ENCODE peak calls at places on chromosome 11, in eight cellular contexts. One of them, this sample, is unnamed. For H3K9me3, the result is how much of the 10 kb centered on the place peaks cover.

GRCh38 chr11:1771700-1772099 is 8.0 kb upstream of the CTSD start:
- DNase-seq in HCT116: no peak
- DNase-seq in spleen: peak
- DNase-seq in A549: peak
- DNase-seq in HepG2: no peak
- DNase-seq in IMR-90: peak
- DNase-seq in suprapubic skin: peak
- DNase-seq in tibial nerve: no peak
- DNase-seq in this sample: no peak

GRCh38 chr11:9003573-9004309 is at the start of gene NRIP3:
- DNase-seq in HCT116: no peak
- DNase-seq in spleen: peak
- DNase-seq in A549: peak
- DNase-seq in HepG2: no peak
- DNase-seq in IMR-90: peak
- DNase-seq in suprapubic skin: peak
- DNase-seq in tibial nerve: peak
- DNase-seq in this sample: peak

GRCh38 chr11:113729456-113729855 is 23.3 kb upstream of the TMPRSS5 start:
- DNase-seq in HCT116: no peak
- DNase-seq in spleen: no peak
- DNase-seq in A549: no peak
- DNase-seq in HepG2: no peak
- DNase-seq in IMR-90: peak
- DNase-seq in suprapubic skin: no peak
- DNase-seq in tibial nerve: no peak
- DNase-seq in this sample: no peak

GRCh38 chr11:64007160-64007628 is 21.0 kb downstream of the OTUB1 start:
- DNase-seq in HCT116: no peak
- DNase-seq in spleen: no peak
- DNase-seq in A549: peak
- DNase-seq in HepG2: no peak
- DNase-seq in IMR-90: no peak
- DNase-seq in suprapubic skin: no peak
- DNase-seq in tibial nerve: no peak
- DNase-seq in this sample: no peak

GRCh38 chr11:123033895-123034294 is 28.0 kb downstream of the HSPA8 start:
- DNase-seq in HCT116: no peak
- DNase-seq in spleen: no peak
- DNase-seq in A549: no peak
- DNase-seq in HepG2: no peak
- DNase-seq in IMR-90: no peak
- DNase-seq in suprapubic skin: no peak
- DNase-seq in tibial nerve: no peak
- DNase-seq in this sample: no peak

GRCh38 chr11:8087185-8087584 is 6.2 kb downstream of the TUB start:
- DNase-seq in HCT116: no peak
- DNase-seq in spleen: peak
- DNase-seq in A549: peak
- DNase-seq in HepG2: no peak
- DNase-seq in IMR-90: no peak
- DNase-seq in suprapubic skin: peak
- DNase-seq in tibial nerve: no peak
- DNase-seq in this sample: no peak

GRCh38 chr11:83827940-83828554 is 541.9 kb upstream of the CCDC90B start:
- DNase-seq in HCT116: peak
- DNase-seq in spleen: no peak
- DNase-seq in A549: peak
- DNase-seq in HepG2: peak
- DNase-seq in IMR-90: peak
- DNase-seq in suprapubic skin: no peak
- DNase-seq in tibial nerve: no peak
- DNase-seq in this sample: no peak

GRCh38 chr11:88280673-88281316 is 56.7 kb downstream of the CTSC start:
- DNase-seq in HCT116: no peak
- DNase-seq in spleen: no peak
- DNase-seq in A549: no peak
- DNase-seq in HepG2: no peak
- DNase-seq in IMR-90: no peak
- DNase-seq in suprapubic skin: no peak
- DNase-seq in tibial nerve: no peak
- DNase-seq in this sample: no peak

GRCh38 chr11:66326261-66327111 is 9.6 kb upstream of the CD248 start:
- DNase-seq in HCT116: no peak
- DNase-seq in spleen: no peak
- DNase-seq in A549: no peak
- DNase-seq in HepG2: no peak
- DNase-seq in IMR-90: no peak
- DNase-seq in suprapubic skin: peak
- DNase-seq in tibial nerve: no peak
- DNase-seq in this sample: no peak

GRCh38 chr11:2305862-2306823 is 4.3 kb downstream of the TSPAN32 start:
- DNase-seq in HCT116: no peak
- DNase-seq in spleen: peak
- DNase-seq in A549: no peak
- DNase-seq in HepG2: no peak
- DNase-seq in IMR-90: peak
- DNase-seq in suprapubic skin: no peak
- DNase-seq in tibial nerve: peak
- DNase-seq in this sample: no peak

GRCh38 chr11:67250059-67251043 is 15.9 kb upstream of the GRK2 start:
- DNase-seq in HCT116: no peak
- DNase-seq in spleen: no peak
- DNase-seq in A549: no peak
- DNase-seq in HepG2: no peak
- DNase-seq in IMR-90: no peak
- DNase-seq in suprapubic skin: no peak
- DNase-seq in tibial nerve: no peak
- DNase-seq in this sample: no peak

GRCh38 chr11:111910637-111911562 is 670 bp downstream of the CRYAB start:
- DNase-seq in HCT116: no peak
- DNase-seq in spleen: no peak
- DNase-seq in A549: no peak
- DNase-seq in HepG2: no peak
- DNase-seq in IMR-90: no peak
- DNase-seq in suprapubic skin: no peak
- DNase-seq in tibial nerve: no peak
- DNase-seq in this sample: no peak

GRCh38 chr11:83008581-83008923 is 63.1 kb downstream of the RAB30 start:
- DNase-seq in HCT116: no peak
- DNase-seq in spleen: no peak
- DNase-seq in A549: no peak
- DNase-seq in HepG2: peak
- DNase-seq in IMR-90: peak
- DNase-seq in suprapubic skin: no peak
- DNase-seq in tibial nerve: no peak
- DNase-seq in this sample: no peak

DNA sequence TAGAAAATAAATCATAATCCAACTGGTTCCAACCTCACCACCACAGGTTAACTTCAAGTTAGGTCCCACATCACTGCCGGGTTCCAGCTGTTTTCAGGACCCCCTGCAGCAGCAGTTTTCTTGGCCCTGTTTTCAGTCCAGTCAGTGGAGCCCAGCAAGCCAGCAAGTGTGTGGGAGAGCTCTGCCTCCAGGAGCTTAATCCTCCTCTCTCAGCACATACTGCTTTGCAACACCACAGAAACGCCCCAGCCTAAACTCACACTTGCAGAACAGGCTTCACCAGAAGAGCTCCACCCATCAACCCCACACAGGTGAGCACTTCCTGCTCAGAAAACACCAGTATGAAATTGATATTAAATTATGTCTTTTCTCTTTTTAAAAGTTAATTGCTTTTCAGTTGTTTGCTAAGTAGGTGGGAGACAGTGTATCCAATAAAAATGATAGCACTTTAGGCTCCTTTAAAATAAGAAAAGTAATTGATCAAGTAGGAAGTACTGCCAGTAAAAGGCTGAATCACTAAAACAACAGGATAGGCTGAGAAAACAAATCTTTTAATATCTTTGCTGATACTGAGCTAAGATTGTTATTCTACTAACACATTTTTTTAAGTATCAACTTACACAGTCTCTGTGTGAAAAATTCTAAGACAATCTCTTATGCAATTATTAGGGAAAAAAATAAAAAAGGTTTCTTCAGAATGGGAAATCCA is 81.5 kb upstream of the TP53AIP1 start:
- DNase-seq in HCT116: peak
- DNase-seq in spleen: no peak
- DNase-seq in A549: no peak
- DNase-seq in HepG2: no peak
- DNase-seq in IMR-90: peak
- DNase-seq in suprapubic skin: no peak
- DNase-seq in tibial nerve: no peak
- DNase-seq in this sample: no peak
- H3K27ac ChIP-seq in HCT116: peak
- H3K27ac ChIP-seq in spleen: no peak
- H3K27ac ChIP-seq in A549: no peak
- H3K27ac ChIP-seq in HepG2: no peak
- H3K27ac ChIP-seq in IMR-90: no peak
- H3K27ac ChIP-seq in suprapubic skin: peak
- H3K27ac ChIP-seq in tibial nerve: no peak
- H3K27ac ChIP-seq in this sample: peak

GRCh38 chr11:50080256-50080655 is 47.6 kb downstream of the OR4C45 start:
- DNase-seq in HCT116: no peak
- DNase-seq in spleen: no peak
- DNase-seq in A549: no peak
- DNase-seq in HepG2: no peak
- DNase-seq in IMR-90: no peak
- DNase-seq in suprapubic skin: no peak
- DNase-seq in tibial nerve: no peak
- DNase-seq in this sample: no peak
- H3K9me3 ChIP-seq in HCT116: under half
- H3K9me3 ChIP-seq in spleen: under half
- H3K9me3 ChIP-seq in A549: under half
- H3K9me3 ChIP-seq in HepG2: half or more
- H3K9me3 ChIP-seq in IMR-90: under half
- H3K9me3 ChIP-seq in suprapubic skin: under half
- H3K9me3 ChIP-seq in tibial nerve: under half
- H3K9me3 ChIP-seq in this sample: under half

GRCh38 chr11:15451713-15452112 is 337.0 kb downstream of the INSC start:
- DNase-seq in HCT116: no peak
- DNase-seq in spleen: no peak
- DNase-seq in A549: no peak
- DNase-seq in HepG2: no peak
- DNase-seq in IMR-90: no peak
- DNase-seq in suprapubic skin: no peak
- DNase-seq in tibial nerve: no peak
- DNase-seq in this sample: no peak

GRCh38 chr11:15453211-15453715 is 338.5 kb downstream of the INSC start:
- DNase-seq in HCT116: no peak
- DNase-seq in spleen: no peak
- DNase-seq in A549: no peak
- DNase-seq in HepG2: no peak
- DNase-seq in IMR-90: no peak
- DNase-seq in suprapubic skin: no peak
- DNase-seq in tibial nerve: no peak
- DNase-seq in this sample: no peak
- TF ChIP-seq POLR2A in HCT116: no peak
- TF ChIP-seq POLR2A in spleen: no peak
- TF ChIP-seq POLR2A in A549: no peak
- TF ChIP-seq POLR2A in HepG2: no peak
- TF ChIP-seq POLR2A in IMR-90: no peak
- TF ChIP-seq POLR2A in suprapubic skin: no peak
- TF ChIP-seq POLR2A in tibial nerve: no peak
- TF ChIP-seq POLR2A in this sample: no peak

GRCh38 chr11:46661836-46662235 is 38.6 kb downstream of the ARHGAP1 start:
- DNase-seq in HCT116: no peak
- DNase-seq in spleen: no peak
- DNase-seq in A549: no peak
- DNase-seq in HepG2: no peak
- DNase-seq in IMR-90: no peak
- DNase-seq in suprapubic skin: no peak
- DNase-seq in tibial nerve: no peak
- DNase-seq in this sample: no peak

GRCh38 chr11:46664612-46665011 is 35.8 kb downstream of the ARHGAP1 start:
- DNase-seq in HCT116: no peak
- DNase-seq in spleen: no peak
- DNase-seq in A549: no peak
- DNase-seq in HepG2: no peak
- DNase-seq in IMR-90: no peak
- DNase-seq in suprapubic skin: no peak
- DNase-seq in tibial nerve: no peak
- DNase-seq in this sample: no peak

GRCh38 chr11:46665356-46665755 is 35.1 kb downstream of the ARHGAP1 start:
- DNase-seq in HCT116: no peak
- DNase-seq in spleen: no peak
- DNase-seq in A549: no peak
- DNase-seq in HepG2: no peak
- DNase-seq in IMR-90: no peak
- DNase-seq in suprapubic skin: no peak
- DNase-seq in tibial nerve: no peak
- DNase-seq in this sample: no peak

GRCh38 chr11:46666516-46666915 is 33.9 kb downstream of the ARHGAP1 start:
- DNase-seq in HCT116: no peak
- DNase-seq in spleen: no peak
- DNase-seq in A549: no peak
- DNase-seq in HepG2: no peak
- DNase-seq in IMR-90: no peak
- DNase-seq in suprapubic skin: peak
- DNase-seq in tibial nerve: peak
- DNase-seq in this sample: no peak

GRCh38 chr11:46663277-46663940 is 37.0 kb downstream of the ARHGAP1 start:
- DNase-seq in HCT116: no peak
- DNase-seq in spleen: no peak
- DNase-seq in A549: no peak
- DNase-seq in HepG2: no peak
- DNase-seq in IMR-90: peak
- DNase-seq in suprapubic skin: no peak
- DNase-seq in tibial nerve: no peak
- DNase-seq in this sample: no peak
- H3K27ac ChIP-seq in HCT116: no peak
- H3K27ac ChIP-seq in spleen: no peak
- H3K27ac ChIP-seq in A549: no peak
- H3K27ac ChIP-seq in HepG2: no peak
- H3K27ac ChIP-seq in IMR-90: no peak
- H3K27ac ChIP-seq in suprapubic skin: no peak
- H3K27ac ChIP-seq in tibial nerve: no peak
- H3K27ac ChIP-seq in this sample: no peak

GRCh38 chr11:99682171-99682570 is 661.4 kb downstream of the CNTN5 start:
- DNase-seq in HCT116: no peak
- DNase-seq in spleen: no peak
- DNase-seq in A549: no peak
- DNase-seq in HepG2: no peak
- DNase-seq in IMR-90: no peak
- DNase-seq in suprapubic skin: no peak
- DNase-seq in tibial nerve: no peak
- DNase-seq in this sample: no peak
- H3K9me3 ChIP-seq in HCT116: under half
- H3K9me3 ChIP-seq in spleen: under half
- H3K9me3 ChIP-seq in A549: under half
- H3K9me3 ChIP-seq in HepG2: under half
- H3K9me3 ChIP-seq in IMR-90: under half
- H3K9me3 ChIP-seq in suprapubic skin: under half
- H3K9me3 ChIP-seq in tibial nerve: under half
- H3K9me3 ChIP-seq in this sample: under half

This sample was measured in esophagus squamous epithelium.